ENCODE peak calls at places on chromosomes 12 and 14, in five cellular contexts. N is fibroblast of lung, L is breast epithelium, I is left ventricle myocardium inferior, X is sigmoid colon. A is an unnamed sample.

GRCh38 chr14:24913746-24914145 is 136.2 kb downstream of the STXBP6 start:
- DNase-seq in N (no peak), L (no peak), X (no peak), I (no peak), A (no peak)

GRCh38 chr12:72272731-72273498 is 745 bp downstream of the TRHDE start:
- DNase-seq in X (no peak), I (no peak), L (no peak), N (peak; percentile 73), A (no peak)

GRCh38 chr12:4052691-4053090 is 179.5 kb upstream of the PARP11 start:
- DNase-seq in I (no peak), N (no peak), X (no peak), L (no peak), A (no peak)

GRCh38 chr12:31567029-31567428 is 23.9 kb downstream of the DENND5B start:
- DNase-seq in L (no peak), N (no peak), I (no peak), X (no peak), A (no peak)

GRCh38 chr14:86481105-86481504 is 951.2 kb downstream of the FLRT2 start:
- DNase-seq in X (no peak), L (no peak), N (peak; percentile 8), I (no peak), A (no peak)

GRCh38 chr12:49098035-49098451 is 3.4 kb upstream of the DHH start:
- DNase-seq in I (peak; percentile 25), L (no peak), N (peak; percentile 41), X (no peak), A (no peak)

GRCh38 chr14:75067212-75067611 is 2.2 kb upstream of the ZC2HC1C start:
- DNase-seq in N (no peak), I (no peak), X (no peak), L (no peak), A (no peak)

GRCh38 chr12:92810370-92810769 is 107.6 kb downstream of the PLEKHG7 start:
- DNase-seq in I (no peak), X (no peak), L (no peak), N (no peak), A (no peak)

GRCh38 chr14:51095854-51096823 is 1.2 kb upstream of the TRIM9 start:
- DNase-seq in X (peak; percentile 83), L (no peak), N (peak; percentile 58), I (no peak), A (peak; percentile 28)

DNA sequence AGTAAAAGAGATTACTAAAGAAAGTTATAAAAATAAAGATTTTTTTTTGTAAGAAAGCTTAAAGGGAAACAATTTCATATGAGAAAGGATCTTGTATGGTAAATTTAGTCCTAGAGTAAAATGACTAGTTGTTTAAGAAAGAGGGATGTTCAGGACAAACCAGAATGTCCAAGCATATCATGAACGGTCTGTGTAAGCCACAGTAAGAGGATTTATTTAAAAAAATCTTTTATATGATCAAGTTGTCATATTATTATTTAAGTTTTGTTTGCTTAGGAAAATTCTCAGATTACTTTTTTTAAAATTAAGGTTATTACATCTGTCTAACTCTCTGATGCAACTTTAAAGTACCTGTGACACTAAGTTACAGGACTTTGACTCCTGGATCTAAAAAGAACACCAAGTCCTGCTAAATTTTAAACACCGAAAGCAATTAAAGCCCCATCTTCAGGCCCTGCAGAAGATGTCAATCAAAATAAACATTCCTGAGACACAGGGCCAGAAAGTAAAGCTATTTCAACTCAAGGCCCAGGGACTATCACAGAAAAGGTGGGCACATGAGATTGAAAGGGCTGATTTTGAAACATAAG is 17.3 kb upstream of the CCDC196 start:
- DNase-seq in X (no peak), I (no peak), L (no peak), N (no peak), A (no peak)
- TF ChIP-seq CTCF in X (no peak), I (no peak), L (no peak), N (no peak), A (no peak)

DNA sequence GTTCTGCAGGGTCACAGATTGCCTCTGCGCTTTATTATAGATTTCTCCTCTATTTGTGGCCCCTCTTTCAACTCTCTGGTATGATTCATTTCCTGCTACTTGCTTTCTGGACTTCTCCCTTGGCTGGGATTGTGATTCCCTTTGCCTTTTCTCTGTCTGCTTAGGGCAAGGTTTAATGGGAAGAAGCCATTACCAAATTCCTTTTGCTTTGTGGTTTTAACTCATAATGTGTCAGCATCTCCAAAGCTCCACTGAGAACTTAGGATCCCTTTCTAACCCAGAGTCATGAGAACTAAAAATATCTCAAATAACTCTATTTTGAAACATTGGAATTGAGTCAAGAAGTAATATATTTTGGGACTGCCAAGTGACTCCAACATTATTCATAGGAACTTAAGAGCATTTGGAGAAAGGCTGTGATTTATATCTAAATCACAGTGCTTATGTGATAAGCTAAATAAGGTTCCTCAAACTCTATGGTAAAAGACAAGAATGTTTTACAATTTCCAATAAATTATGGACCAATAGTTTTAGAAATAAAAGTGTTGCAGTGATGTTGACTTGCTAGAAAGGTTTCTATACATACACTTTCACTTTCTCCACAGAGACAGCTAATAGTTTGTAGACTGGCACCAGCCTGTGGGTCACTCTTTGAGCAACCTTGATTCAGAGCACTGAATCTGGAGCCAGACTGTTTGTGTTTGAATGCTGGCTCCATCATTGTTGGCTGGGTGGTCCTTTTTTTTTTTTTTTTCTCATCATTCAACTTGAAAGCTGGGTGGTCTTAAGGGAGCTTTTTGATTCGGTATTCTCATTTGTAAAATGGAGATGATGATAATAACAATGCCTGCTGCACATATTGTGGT is 93.9 kb downstream of the DACT1 start:
- DNase-seq in X (no peak), L (no peak), N (peak; percentile 99), I (no peak), A (no peak)
- H3K4me1 ChIP-seq in X (no peaks in the 10 kb centered on the region), L (no peaks in the 10 kb centered on the region), N (peaks cover 16% of the 10 kb centered on the region), I (peaks cover 12% of the 10 kb centered on the region), A (peaks cover 20% of the 10 kb centered on the region)

GRCh38 chr12:108090932-108091331 is 38.2 kb upstream of the WSCD2 start:
- DNase-seq in L (no peak), N (no peak), X (no peak), I (no peak), A (no peak)
- TF ChIP-seq CTCF in L (no peak), N (no peak), X (no peak), I (no peak), A (no peak)

GRCh38 chr12:59383426-59383822 is 212.4 kb upstream of the SLC16A7 start:
- DNase-seq in N (peak; percentile 95), I (no peak), L (no peak), X (no peak), A (no peak)
- H3K4me1 ChIP-seq in N (no peaks in the 10 kb centered on the region), I (no peaks in the 10 kb centered on the region), L (no peaks in the 10 kb centered on the region), X (no peaks in the 10 kb centered on the region), A (no peaks in the 10 kb centered on the region)

GRCh38 chr12:2547273-2548044 is 247.3 kb upstream of the FKBP4 start:
- DNase-seq in I (no peak), X (peak; percentile 27), N (no peak), L (no peak), A (no peak)

GRCh38 chr12:2551514-2551913 is 243.3 kb upstream of the FKBP4 start:
- DNase-seq in L (no peak), X (no peak), I (no peak), N (no peak), A (no peak)

GRCh38 chr12:2550470-2551090 is 244.2 kb upstream of the FKBP4 start:
- DNase-seq in N (no peak), X (peak; percentile 55), L (no peak), I (no peak), A (no peak)

GRCh38 chr12:2551097-2551496 is 243.7 kb upstream of the FKBP4 start:
- DNase-seq in L (no peak), X (no peak), I (no peak), N (no peak), A (no peak)

GRCh38 chr12:2548095-2548494 is 246.7 kb upstream of the FKBP4 start:
- DNase-seq in L (no peak), I (no peak), X (peak; percentile 56), N (no peak), A (no peak)
- TF ChIP-seq CTCF in L (no peak), I (no peak), X (no peak), N (no peak), A (no peak)

GRCh38 chr14:76705214-76705613 is 56.1 kb upstream of the VASH1 start:
- DNase-seq in L (no peak), X (no peak), I (no peak), N (no peak), A (no peak)
- H3K4me1 ChIP-seq in L (no peaks in the 10 kb centered on the region), X (no peaks in the 10 kb centered on the region), I (peaks cover 12% of the 10 kb centered on the region), N (no peaks in the 10 kb centered on the region), A (peaks cover 41% of the 10 kb centered on the region)

A was measured in thoracic aorta.